ENCODE peak calls at places on chromosomes 4 and X, in six cellular contexts. O is neural crest cell, W is HCT116, U is SK-N-SH, I is left ventricle myocardium inferior, Q is heart right ventricle. F is an unnamed sample.

GRCh38 chr4:187612211-187612780 is 383.3 kb upstream of the ZFP42 start:
- DNase-seq in O (no peak), W (no peak), U (no peak), I (no peak), Q (no peak), F (no peak)

GRCh38 chrX:54482839-54483593 is 13.0 kb downstream of the FGD1 start:
- DNase-seq in O (no peak), W (no peak), U (peak), I (no peak), Q (no peak), F (no peak)

GRCh38 chr4:38177035-38177791 is 217.0 kb downstream of the PTTG2 start:
- DNase-seq in O (no peak), W (no peak), U (no peak), I (peak), Q (peak), F (no peak)

GRCh38 chrX:130566028-130566683 is 164.4 kb downstream of the RBMX2 start:
- DNase-seq in O (no peak), W (no peak), U (no peak), I (no peak), Q (no peak), F (no peak)

GRCh38 chrX:20269848-20270556 is 3.3 kb upstream of the RPS6KA3 start:
- DNase-seq in O (no peak), W (no peak), U (no peak), I (no peak), Q (no peak), F (no peak)

GRCh38 chrX:2284601-2285000 is 216.2 kb downstream of the DHRSX start:
- DNase-seq in O (no peak), W (no peak), U (no peak), I (no peak), Q (no peak), F (no peak)

GRCh38 chr4:26298198-26298950 is 22.4 kb upstream of the RBPJ start:
- DNase-seq in O (no peak), W (no peak), U (no peak), I (no peak), Q (no peak), F (no peak)

GRCh38 chr4:188417181-188417580 is 277.9 kb downstream of the TRIML1 start:
- DNase-seq in O (no peak), W (no peak), U (no peak), I (no peak), Q (no peak), F (no peak)

GRCh38 chr4:124803641-124804040 is 91.1 kb upstream of the ANKRD50 start:
- DNase-seq in O (no peak), W (no peak), U (no peak), I (no peak), Q (no peak), F (no peak)

GRCh38 chrX:75118296-75118695 is 37.8 kb downstream of the ABCB7 start:
- DNase-seq in O (no peak), W (no peak), U (no peak), I (no peak), Q (no peak), F (no peak)

GRCh38 chrX:2875798-2876399 is 47.2 kb downstream of the GYG2 start:
- DNase-seq in O (no peak), W (no peak), U (peak), I (no peak), Q (no peak), F (no peak)

GRCh38 chr4:113961322-113961698 is 18.1 kb downstream of the ARSJ start:
- DNase-seq in O (no peak), W (no peak), U (no peak), I (no peak), Q (no peak), F (no peak)

GRCh38 chr4:152485726-152486276 is 50.1 kb downstream of the FBXW7 start:
- DNase-seq in O (no peak), W (no peak), U (no peak), I (no peak), Q (no peak), F (no peak)

GRCh38 chr4:155426953-155427352 is 50.2 kb upstream of the MAP9 start:
- DNase-seq in O (no peak), W (no peak), U (no peak), I (no peak), Q (no peak), F (no peak)

GRCh38 chr4:172899861-172900260 is 268.8 kb upstream of the GALNT7 start:
- DNase-seq in O (no peak), W (no peak), U (no peak), I (no peak), Q (no peak), F (no peak)

GRCh38 chr4:172895699-172896098 is 272.9 kb upstream of the GALNT7 start:
- DNase-seq in O (no peak), W (no peak), U (no peak), I (no peak), Q (no peak), F (no peak)

GRCh38 chr4:172900880-172901279 is 267.7 kb upstream of the GALNT7 start:
- DNase-seq in O (no peak), W (no peak), U (no peak), I (no peak), Q (no peak), F (no peak)

GRCh38 chr4:172897046-172897445 is 271.6 kb upstream of the GALNT7 start:
- DNase-seq in O (no peak), W (no peak), U (no peak), I (no peak), Q (no peak), F (no peak)

DNA sequence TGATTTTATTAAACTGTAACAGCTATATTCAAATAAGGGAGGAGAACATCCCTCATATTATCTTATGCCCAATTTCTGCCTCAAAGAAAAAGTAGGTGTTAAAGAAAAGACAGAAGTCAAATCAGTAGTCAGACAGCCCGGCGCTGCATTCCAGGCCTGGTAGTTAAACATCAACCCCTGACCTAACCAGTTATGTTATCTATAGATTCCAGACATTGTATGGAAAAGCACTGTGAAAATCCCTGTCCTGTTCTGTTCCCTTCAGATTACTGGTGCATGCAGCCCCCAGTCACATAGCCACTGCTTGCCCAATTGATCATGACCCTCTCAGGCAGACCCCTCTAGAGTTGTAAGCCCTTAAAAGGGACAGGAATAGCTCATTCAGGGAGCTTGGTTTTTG is 269.9 kb upstream of the GALNT7 start:
- DNase-seq in O (no peak), W (no peak), U (no peak), I (no peak), Q (no peak), F (no peak)
- TF ChIP-seq CTCF in O (no peak), W (no peak), U (no peak), I (no peak), Q (no peak), F (no peak)

DNA sequence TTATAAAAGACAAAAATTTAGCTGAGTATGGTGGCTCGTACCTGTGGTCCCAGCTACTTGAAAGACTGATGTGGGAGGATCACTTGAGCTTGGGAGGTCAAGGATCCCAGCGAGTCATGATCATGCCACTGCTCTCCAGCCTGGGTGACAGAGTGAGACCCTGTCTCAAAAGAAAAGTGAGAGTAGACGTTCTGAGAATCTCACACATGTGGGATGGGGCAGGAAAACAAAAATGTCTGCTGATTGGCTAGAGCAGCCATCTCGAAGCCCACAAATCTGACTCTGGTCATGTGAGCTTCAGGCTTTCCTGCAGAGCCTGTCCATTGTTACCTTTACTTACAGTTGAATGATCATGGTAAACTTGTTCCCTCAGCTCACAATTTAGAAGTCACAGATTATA is 23.1 kb upstream of the SLC9A7 start:
- DNase-seq in O (no peak), W (no peak), U (no peak), I (no peak), Q (no peak), F (no peak)
- TF ChIP-seq CTCF in O (no peak), W (no peak), U (no peak), I (no peak), Q (no peak), F (no peak)

GRCh38 chrX:112368371-112368770 is 285.8 kb upstream of the TRPC5 start:
- DNase-seq in O (no peak), W (no peak), U (peak), I (no peak), Q (no peak), F (no peak)
- TF ChIP-seq CTCF in O (peak), W (no peak), U (peak), I (no peak), Q (no peak), F (no peak)

GRCh38 chr4:53557601-53558000 is 33.7 kb downstream of the LNX1 start:
- DNase-seq in O (no peak), W (no peak), U (no peak), I (no peak), Q (no peak), F (no peak)

GRCh38 chr4:53555111-53555510 is 36.2 kb downstream of the LNX1 start:
- DNase-seq in O (no peak), W (no peak), U (no peak), I (no peak), Q (no peak), F (no peak)

GRCh38 chr4:53558981-53559620 is 32.2 kb downstream of the LNX1 start:
- DNase-seq in O (no peak), W (no peak), U (no peak), I (no peak), Q (no peak), F (no peak)

GRCh38 chr4:53562409-53562808 is 28.9 kb downstream of the LNX1 start:
- DNase-seq in O (no peak), W (no peak), U (no peak), I (no peak), Q (no peak), F (no peak)

GRCh38 chr4:53558061-53558801 is 33.1 kb downstream of the LNX1 start:
- DNase-seq in O (no peak), W (no peak), U (no peak), I (no peak), Q (no peak), F (no peak)
- TF ChIP-seq CTCF in O (no peak), W (no peak), U (peak), I (no peak), Q (no peak), F (no peak)

GRCh38 chrX:29617276-29617675 is 598.1 kb upstream of the MAGEB2 start:
- DNase-seq in O (no peak), W (no peak), U (no peak), I (no peak), Q (no peak), F (no peak)

GRCh38 chrX:29617725-29618124 is 597.6 kb upstream of the MAGEB2 start:
- DNase-seq in O (no peak), W (no peak), U (no peak), I (no peak), Q (no peak), F (no peak)
- TF ChIP-seq CTCF in O (peak), W (no peak), U (peak), I (no peak), Q (peak), F (no peak)

GRCh38 chrX:50198348-50198747 is 2.5 kb downstream of the AKAP4 start:
- DNase-seq in O (no peak), W (no peak), U (no peak), I (no peak), Q (no peak), F (no peak)
- TF ChIP-seq CTCF in O (no peak), W (no peak), U (no peak), I (no peak), Q (no peak), F (no peak)

GRCh38 chr4:813900-814299 is 12.0 kb downstream of the CPLX1 start:
- DNase-seq in O (no peak), W (no peak), U (no peak), I (no peak), Q (no peak), F (no peak)
- TF ChIP-seq CTCF in O (no peak), W (peak), U (no peak), I (peak), Q (peak), F (no peak)

DNA sequence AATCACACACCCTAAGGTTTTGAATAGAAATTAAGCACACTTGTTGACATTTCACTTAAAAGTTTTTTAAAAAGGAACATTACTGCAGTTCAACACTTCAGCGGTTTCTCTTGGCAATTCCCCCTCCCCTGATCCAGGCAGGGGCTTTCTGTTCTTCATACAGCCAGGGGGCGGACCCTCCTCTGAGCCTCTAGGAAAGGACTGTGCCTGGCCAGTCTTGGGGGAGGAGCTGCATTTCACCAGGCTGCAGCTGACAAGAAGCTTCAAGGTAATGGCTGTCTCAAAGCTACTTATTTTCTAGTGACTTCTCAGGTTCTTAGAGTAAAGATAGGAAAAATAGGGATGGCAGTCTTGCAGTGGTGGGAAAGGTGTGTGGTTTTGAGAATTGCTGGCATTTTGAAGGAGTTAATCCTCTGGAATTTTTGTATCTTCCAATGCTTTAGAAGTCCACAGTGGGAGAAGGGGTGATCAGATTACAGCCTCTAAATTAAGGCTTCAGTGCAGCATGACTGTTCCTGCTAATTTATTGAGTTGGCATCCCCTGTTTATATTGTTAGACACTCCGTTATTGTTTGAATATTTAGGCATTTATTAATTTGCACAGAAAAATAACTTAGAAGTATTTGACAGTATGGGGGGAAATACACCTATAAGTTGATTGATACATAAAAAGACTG is 33.5 kb downstream of the PWWP3B start:
- DNase-seq in O (peak), W (no peak), U (no peak), I (no peak), Q (no peak), F (no peak)
- TF ChIP-seq CTCF in O (no peak), W (no peak), U (no peak), I (no peak), Q (no peak), F (no peak)

GRCh38 chrX:11365426-11365825 is 72.2 kb downstream of the AMELX start:
- DNase-seq in O (no peak), W (no peak), U (no peak), I (no peak), Q (no peak), F (no peak)
- TF ChIP-seq CTCF in O (no peak), W (no peak), U (no peak), I (no peak), Q (no peak), F (no peak)